ENCODE peak calls at places on chromosomes 16 and 17, in four cellular contexts. S is HFFc6, B is heart right ventricle, I is mesothelial cell of epicardium. X is an unnamed sample.
A peak's percentile ranks its signal among the peaks of the same experiment; 100 is the strongest.

GRCh38 chr16:81696959-81697293 is 82.2 kb upstream of the PLCG2 start:
- DNase-seq in S (no peak), B (no peak), I (no peak), X (no peak)

GRCh38 chr16:54411555-54411954 is 125.0 kb upstream of the IRX3 start:
- DNase-seq in S (no peak), B (peak; percentile 39), I (no peak), X (no peak)

GRCh38 chr17:1462164-1463112 is 6.4 kb upstream of the CRK start:
- DNase-seq in S (no peak), B (no peak), I (no peak), X (no peak)

GRCh38 chr17:80866050-80866793 is 125.4 kb upstream of the CHMP6 start:
- DNase-seq in S (peak; percentile 45), B (peak; percentile 63), I (no peak), X (peak; percentile 63)

GRCh38 chr17:78735832-78736525 is 46.1 kb downstream of the CYTH1 start:
- DNase-seq in S (no peak), B (no peak), I (no peak), X (peak; percentile 31)

GRCh38 chr16:82995927-82996441 is 369.2 kb downstream of the CDH13 start:
- DNase-seq in S (peak; percentile 62), B (no peak), I (no peak), X (peak; percentile 23)

GRCh38 chr16:22318690-22319358 is 21.6 kb downstream of the POLR3E start:
- DNase-seq in S (peak; percentile 36), B (no peak), I (no peak), X (peak; percentile 79)

GRCh38 chr17:6455321-6455705 is 11.1 kb downstream of the PIMREG start:
- DNase-seq in S (no peak), B (no peak), I (no peak), X (no peak)

GRCh38 chr17:66707051-66707450 is 127.9 kb upstream of the CACNG5 start:
- DNase-seq in S (no peak), B (no peak), I (no peak), X (no peak)

GRCh38 chr16:83689385-83689831 is 118.4 kb upstream of the HSBP1 start:
- DNase-seq in S (peak; percentile 64), B (no peak), I (no peak), X (peak; percentile 42)

GRCh38 chr16:67115649-67116048 is 5.9 kb downstream of the PHAF1 start:
- DNase-seq in S (peak; percentile 95), B (no peak), I (no peak), X (no peak)

GRCh38 chr17:50514936-50515702 is 6.9 kb downstream of the MYCBPAP start:
- DNase-seq in S (no peak), B (peak; percentile 38), I (no peak), X (no peak)

GRCh38 chr16:54577566-54578180 is 291.1 kb upstream of the IRX3 start:
- DNase-seq in S (no peak), B (no peak), I (no peak), X (no peak)

GRCh38 chr16:57081744-57082143 is 10.6 kb upstream of the CPNE2 start:
- DNase-seq in S (no peak), B (no peak), I (no peak), X (no peak)
- TF ChIP-seq CTCF in S (no peak), B (no peak), I (no peak), X (no peak)

GRCh38 chr16:30782486-30783279 is 4.3 kb downstream of the ZNF629 start:
- DNase-seq in S (no peak), B (no peak), I (no peak), X (no peak)

GRCh38 chr16:30784215-30784614 is 2.8 kb downstream of the ZNF629 start:
- DNase-seq in S (no peak), B (no peak), I (no peak), X (no peak)

GRCh38 chr16:30786115-30786935 is 680 bp downstream of the ZNF629 start:
- DNase-seq in S (peak; percentile 79), B (peak; percentile 52), I (no peak), X (no peak)

GRCh38 chr16:30785126-30786106 is 1.6 kb downstream of the ZNF629 start:
- DNase-seq in S (no peak), B (no peak), I (no peak), X (no peak)

DNA sequence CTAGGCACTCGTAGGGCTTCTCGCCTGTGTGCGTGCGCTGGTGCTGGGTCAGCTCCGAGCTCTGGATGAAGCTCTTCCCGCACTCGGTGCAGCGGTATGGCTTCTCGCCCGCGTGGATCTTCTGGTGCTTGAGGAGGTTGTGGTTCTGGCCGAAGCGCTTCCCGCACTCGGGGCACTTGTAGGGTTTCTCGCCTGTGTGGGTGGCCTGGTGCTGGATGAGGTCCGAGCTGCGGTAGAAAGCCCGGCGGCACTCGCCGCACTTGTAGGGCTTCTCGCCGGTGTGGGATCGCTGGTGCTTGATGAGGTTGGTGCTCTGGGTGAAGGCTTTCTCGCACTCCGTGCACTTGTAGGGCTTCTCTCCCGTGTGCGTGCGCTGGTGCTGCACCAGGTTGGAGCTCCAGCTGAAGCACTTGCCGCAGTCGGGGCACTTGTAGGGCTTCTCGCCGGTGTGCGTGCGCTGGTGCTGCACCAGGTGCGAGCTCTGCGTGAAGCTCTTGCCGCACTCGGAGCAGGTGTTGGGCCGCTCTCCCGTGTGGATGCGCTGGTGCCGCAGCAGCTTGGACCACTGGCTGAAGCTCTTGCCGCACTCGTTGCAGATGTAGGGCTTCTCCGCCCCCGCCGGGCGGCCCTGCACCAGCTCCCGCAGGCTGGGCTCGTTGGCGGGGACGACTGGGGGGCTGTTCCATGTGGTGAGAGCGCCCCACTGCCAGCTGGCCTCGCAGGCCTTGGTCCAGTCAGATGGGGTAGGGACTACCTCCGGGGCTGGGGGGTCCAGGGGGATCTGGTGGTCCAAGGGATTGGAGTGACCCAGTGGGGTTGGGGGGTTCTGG is 3.5 kb downstream of the ZNF629 start:
- DNase-seq in S (no peak), B (no peak), I (no peak), X (no peak)
- TF ChIP-seq CTCF in S (no peak), B (no peak), I (no peak), X (no peak)

DNA sequence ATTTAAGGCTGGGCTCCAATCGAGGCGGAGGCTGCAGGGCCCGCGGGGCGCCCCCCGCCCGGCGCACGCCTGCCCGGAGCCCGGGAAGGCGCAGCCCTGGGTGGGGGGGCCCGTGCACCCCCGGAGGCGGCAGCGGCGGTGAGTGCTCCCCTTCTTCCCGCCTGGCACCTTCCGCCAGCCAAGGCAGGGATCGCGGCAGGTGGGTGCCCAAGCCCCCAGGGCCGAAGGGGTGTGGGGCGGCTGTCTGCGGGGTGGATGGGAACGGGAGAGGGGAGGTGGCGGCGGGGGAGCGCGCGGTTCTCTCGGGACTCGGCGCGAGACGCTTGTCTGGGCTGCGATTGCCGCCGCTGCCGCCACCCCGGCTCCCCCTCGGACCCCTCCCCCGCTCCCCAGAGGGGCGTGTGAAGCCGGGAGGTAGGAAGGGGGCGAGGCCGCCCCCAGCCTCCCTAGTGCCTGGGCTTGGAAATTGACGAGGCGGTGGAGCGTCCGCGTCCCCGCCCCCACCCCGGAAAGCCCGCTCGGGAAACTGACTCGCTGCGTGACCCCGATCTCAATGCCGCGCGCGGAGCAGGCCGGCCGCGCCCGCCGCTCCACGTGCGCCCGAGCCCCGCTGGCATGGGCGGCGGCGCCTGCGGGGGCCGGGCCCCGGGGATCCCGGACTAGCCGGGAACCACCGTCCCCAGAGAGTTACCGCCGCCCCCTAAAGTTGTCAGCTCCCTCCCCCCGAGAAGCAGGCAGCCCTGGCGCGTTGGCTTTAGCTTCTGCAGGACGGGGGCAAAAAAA is 231.5 kb downstream of the MRTFB start:
- DNase-seq in S (no peak), B (peak; percentile 37), I (no peak), X (peak; percentile 89)
- TF ChIP-seq CTCF in S (no peak), B (no peak), I (no peak), X (no peak)

GRCh38 chr16:73049051-73049910 is 1.4 kb upstream of the ZFHX3 start:
- DNase-seq in S (no peak), B (no peak), I (no peak), X (no peak)

GRCh38 chr16:73048292-73049050 is 543 bp upstream of the ZFHX3 start:
- DNase-seq in S (peak; percentile 40), B (peak; percentile 78), I (no peak), X (no peak)

GRCh38 chr16:73051903-73052302 is 4.0 kb upstream of the ZFHX3 start:
- DNase-seq in S (no peak), B (no peak), I (no peak), X (no peak)

GRCh38 chr16:73051216-73051615 is 3.3 kb upstream of the ZFHX3 start:
- DNase-seq in S (no peak), B (no peak), I (no peak), X (no peak)

DNA sequence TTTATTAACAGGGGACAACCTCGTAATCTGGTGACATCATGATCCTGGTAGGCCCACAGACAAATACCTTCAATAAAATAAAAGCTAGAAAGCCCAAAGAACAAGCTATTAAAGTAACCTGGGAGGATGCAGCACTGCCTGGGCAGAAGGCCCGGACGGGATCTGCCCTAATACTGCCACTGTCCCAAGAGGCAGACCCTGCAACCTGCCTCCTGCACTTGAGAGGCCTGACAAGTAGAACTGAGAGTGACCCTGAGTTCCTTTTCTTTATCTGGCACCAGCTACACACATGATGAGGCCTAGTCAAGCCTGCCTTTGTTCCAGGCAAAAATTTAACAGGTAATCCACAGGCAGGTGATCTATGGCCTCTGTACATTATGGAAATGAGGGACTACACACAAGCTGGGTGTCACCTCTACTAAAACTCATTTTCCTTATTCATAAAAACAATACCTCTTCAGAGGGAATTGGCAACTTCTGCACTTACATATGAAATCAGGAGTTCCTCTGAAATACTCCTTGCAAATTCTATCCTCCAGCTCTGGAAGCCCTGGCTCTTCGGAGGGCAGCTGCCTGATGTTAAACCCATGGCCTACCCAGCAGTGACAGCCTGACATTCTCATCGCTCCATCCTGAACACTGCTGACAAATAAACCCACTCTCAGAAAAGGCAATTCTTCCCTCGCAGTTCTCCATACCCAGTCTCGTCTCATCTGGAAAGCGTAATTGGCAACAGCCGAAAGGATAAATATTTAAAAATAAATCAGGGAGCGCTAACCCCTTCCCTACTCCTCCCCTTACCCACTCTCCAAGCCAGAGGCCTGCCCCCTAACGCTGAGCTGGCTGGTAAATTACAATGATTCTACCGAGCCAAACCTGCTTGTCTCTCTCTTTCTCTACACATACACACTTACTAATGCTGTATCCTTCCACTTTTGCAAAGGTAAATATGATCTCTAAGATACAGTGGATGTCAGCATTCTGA is 2.5 kb upstream of the ZFHX3 start:
- DNase-seq in S (no peak), B (no peak), I (no peak), X (no peak)
- TF ChIP-seq CTCF in S (no peak), B (no peak), I (no peak), X (no peak)

DNA sequence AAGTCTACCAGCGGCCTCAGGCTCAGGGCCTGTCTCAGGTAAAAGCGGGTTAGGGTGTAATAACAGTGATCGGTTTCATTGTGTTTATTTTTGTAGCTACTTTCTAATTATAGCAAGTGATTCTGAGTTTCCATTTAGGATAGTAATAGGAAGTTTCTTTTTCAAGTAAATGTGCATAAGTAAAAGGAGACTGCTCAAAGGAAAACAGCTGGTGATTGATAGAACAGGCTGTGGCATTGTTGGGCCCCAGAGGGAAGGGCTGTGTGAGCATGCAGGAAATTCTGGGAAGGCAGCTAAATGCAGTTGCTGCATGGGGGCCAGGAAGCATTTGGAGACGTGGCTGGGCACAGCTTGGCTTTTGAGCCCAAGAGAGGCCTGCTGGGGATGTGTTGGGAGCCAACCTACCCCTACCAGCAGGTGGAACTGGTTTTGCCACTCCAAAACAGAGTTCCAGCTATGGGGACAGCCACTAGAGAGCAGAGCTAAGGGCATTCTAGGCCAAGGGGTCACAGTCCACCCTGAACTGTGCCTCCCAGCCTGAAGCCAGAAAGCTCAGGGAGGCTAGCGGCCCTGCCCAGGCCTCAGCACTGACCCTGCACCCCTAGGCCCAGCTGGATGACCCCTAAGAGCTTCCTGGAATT is 12.6 kb downstream of the SNX20 start:
- DNase-seq in S (no peak), B (no peak), I (no peak), X (no peak)
- TF ChIP-seq CTCF in S (peak; percentile 8), B (no peak), I (no peak), X (no peak)

GRCh38 chr16:10642964-10643363 is 51.8 kb downstream of the TEKT5 start:
- DNase-seq in S (no peak), B (no peak), I (no peak), X (no peak)
- TF ChIP-seq CTCF in S (no peak), B (no peak), I (no peak), X (no peak)

X was measured in lower leg skin.